ENCODE peak calls at places on chromosomes 11 and 22, in eight cellular contexts. One of them, this sample, is unnamed.

GRCh38 chr11:117426297-117426685 is 98.6 kb downstream of the CEP164 start:
- DNase-seq in H9: peak
- DNase-seq in SK-N-SH: peak
- DNase-seq in K562: peak
- DNase-seq in fibroblast of lung: peak
- DNase-seq in PC-3: peak
- DNase-seq in mammary epithelial cell: peak
- DNase-seq in mesenchymal stem cell: peak
- DNase-seq in this sample: peak

GRCh38 chr11:20754957-20755356 is 85.6 kb downstream of the NELL1 start:
- DNase-seq in SK-N-SH: peak
- DNase-seq in mesenchymal stem cell: no peak
- DNase-seq in PC-3: no peak
- DNase-seq in K562: peak
- DNase-seq in mammary epithelial cell: peak
- DNase-seq in H9: peak
- DNase-seq in fibroblast of lung: no peak
- DNase-seq in this sample: peak

GRCh38 chr11:64102005-64102738 is 63.7 kb downstream of the MACROD1 start:
- DNase-seq in SK-N-SH: peak
- DNase-seq in fibroblast of lung: no peak
- DNase-seq in mammary epithelial cell: no peak
- DNase-seq in mesenchymal stem cell: no peak
- DNase-seq in H9: no peak
- DNase-seq in K562: no peak
- DNase-seq in PC-3: no peak
- DNase-seq in this sample: no peak

GRCh38 chr22:41425704-41426365 is 20.8 kb downstream of the TOB2 start:
- DNase-seq in H9: no peak
- DNase-seq in SK-N-SH: no peak
- DNase-seq in K562: no peak
- DNase-seq in mammary epithelial cell: peak
- DNase-seq in mesenchymal stem cell: no peak
- DNase-seq in fibroblast of lung: no peak
- DNase-seq in PC-3: no peak
- DNase-seq in this sample: no peak

GRCh38 chr11:83923961-83924360 is 637.8 kb upstream of the CCDC90B start:
- DNase-seq in K562: no peak
- DNase-seq in PC-3: no peak
- DNase-seq in H9: no peak
- DNase-seq in fibroblast of lung: no peak
- DNase-seq in SK-N-SH: no peak
- DNase-seq in mammary epithelial cell: no peak
- DNase-seq in mesenchymal stem cell: no peak
- DNase-seq in this sample: no peak

GRCh38 chr11:2889399-2890273 is 4.1 kb upstream of the CDKN1C start:
- DNase-seq in SK-N-SH: no peak
- DNase-seq in K562: no peak
- DNase-seq in H9: no peak
- DNase-seq in mesenchymal stem cell: no peak
- DNase-seq in fibroblast of lung: no peak
- DNase-seq in PC-3: no peak
- DNase-seq in mammary epithelial cell: no peak
- DNase-seq in this sample: no peak

GRCh38 chr11:120384476-120384875 is 48.3 kb downstream of the ARHGEF12 start:
- DNase-seq in mesenchymal stem cell: no peak
- DNase-seq in H9: no peak
- DNase-seq in mammary epithelial cell: no peak
- DNase-seq in PC-3: no peak
- DNase-seq in fibroblast of lung: no peak
- DNase-seq in K562: no peak
- DNase-seq in SK-N-SH: peak
- DNase-seq in this sample: no peak

GRCh38 chr11:108069947-108070346 is 51.4 kb upstream of the ACAT1 start:
- DNase-seq in PC-3: no peak
- DNase-seq in mammary epithelial cell: peak
- DNase-seq in fibroblast of lung: peak
- DNase-seq in mesenchymal stem cell: peak
- DNase-seq in H9: no peak
- DNase-seq in SK-N-SH: no peak
- DNase-seq in K562: no peak
- DNase-seq in this sample: no peak

GRCh38 chr11:19474954-19475811 is 234.4 kb upstream of the E2F8 start:
- DNase-seq in SK-N-SH: peak
- DNase-seq in PC-3: no peak
- DNase-seq in mesenchymal stem cell: no peak
- DNase-seq in fibroblast of lung: no peak
- DNase-seq in H9: no peak
- DNase-seq in K562: no peak
- DNase-seq in mammary epithelial cell: no peak
- DNase-seq in this sample: peak

GRCh38 chr11:73591050-73591449 is 6.9 kb downstream of the FAM168A start:
- DNase-seq in K562: no peak
- DNase-seq in PC-3: no peak
- DNase-seq in mesenchymal stem cell: no peak
- DNase-seq in fibroblast of lung: no peak
- DNase-seq in SK-N-SH: no peak
- DNase-seq in H9: no peak
- DNase-seq in mammary epithelial cell: no peak
- DNase-seq in this sample: no peak

GRCh38 chr11:92224394-92225205 is at the start of gene FAT3:
- DNase-seq in fibroblast of lung: peak
- DNase-seq in PC-3: no peak
- DNase-seq in SK-N-SH: peak
- DNase-seq in mammary epithelial cell: peak
- DNase-seq in K562: no peak
- DNase-seq in mesenchymal stem cell: peak
- DNase-seq in H9: peak
- DNase-seq in this sample: no peak
- H3K9ac ChIP-seq in fibroblast of lung: peak
- H3K9ac ChIP-seq in PC-3: no peak
- H3K9ac ChIP-seq in SK-N-SH: peak
- H3K9ac ChIP-seq in mammary epithelial cell: no peak
- H3K9ac ChIP-seq in K562: no peak
- H3K9ac ChIP-seq in mesenchymal stem cell: peak
- H3K9ac ChIP-seq in H9: peak
- H3K9ac ChIP-seq in this sample: no peak

DNA sequence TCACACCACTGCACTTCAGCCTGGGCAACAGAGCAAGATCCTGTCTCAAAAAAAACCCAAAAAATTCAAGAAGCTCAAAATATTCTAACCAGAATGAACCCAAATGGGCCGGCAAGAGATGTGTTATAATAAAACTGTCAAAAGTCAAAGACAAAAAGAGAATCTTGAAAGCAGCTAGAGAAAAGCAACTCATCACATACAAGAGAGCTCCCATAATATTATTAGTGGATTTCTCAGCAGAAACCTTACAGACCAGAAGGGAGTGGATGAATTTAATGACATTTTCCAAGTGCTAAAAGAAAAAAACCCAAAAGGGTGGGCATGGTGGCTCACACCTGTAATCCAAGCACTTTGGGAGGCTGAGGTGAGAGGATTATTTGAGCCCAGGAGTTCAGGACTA is 22.9 kb upstream of the HORMAD2 start:
- DNase-seq in mesenchymal stem cell: no peak
- DNase-seq in K562: no peak
- DNase-seq in mammary epithelial cell: no peak
- DNase-seq in SK-N-SH: no peak
- DNase-seq in H9: no peak
- DNase-seq in fibroblast of lung: no peak
- DNase-seq in PC-3: no peak
- DNase-seq in this sample: no peak
- H3K4me2 ChIP-seq in mesenchymal stem cell: no peak
- H3K4me2 ChIP-seq in K562: no peak
- H3K4me2 ChIP-seq in mammary epithelial cell: no peak
- H3K4me2 ChIP-seq in SK-N-SH: no peak
- H3K4me2 ChIP-seq in H9: no peak
- H3K4me2 ChIP-seq in fibroblast of lung: no peak
- H3K4me2 ChIP-seq in PC-3: no peak
- H3K4me2 ChIP-seq in this sample: no peak

GRCh38 chr11:62789576-62789975 is 2.2 kb downstream of the TMEM223 start:
- DNase-seq in SK-N-SH: no peak
- DNase-seq in H9: no peak
- DNase-seq in mesenchymal stem cell: no peak
- DNase-seq in K562: no peak
- DNase-seq in mammary epithelial cell: no peak
- DNase-seq in PC-3: no peak
- DNase-seq in fibroblast of lung: no peak
- DNase-seq in this sample: no peak
- H3K9ac ChIP-seq in SK-N-SH: no peak
- H3K9ac ChIP-seq in H9: no peak
- H3K9ac ChIP-seq in mesenchymal stem cell: peak
- H3K9ac ChIP-seq in K562: peak
- H3K9ac ChIP-seq in mammary epithelial cell: no peak
- H3K9ac ChIP-seq in PC-3: no peak
- H3K9ac ChIP-seq in fibroblast of lung: no peak
- H3K9ac ChIP-seq in this sample: peak

GRCh38 chr22:49848690-49849160 is 4.9 kb upstream of the ZBED4 start:
- DNase-seq in K562: no peak
- DNase-seq in mesenchymal stem cell: no peak
- DNase-seq in H9: no peak
- DNase-seq in SK-N-SH: peak
- DNase-seq in mammary epithelial cell: no peak
- DNase-seq in fibroblast of lung: no peak
- DNase-seq in PC-3: no peak
- DNase-seq in this sample: no peak
- H3K4me2 ChIP-seq in K562: no peak
- H3K4me2 ChIP-seq in mesenchymal stem cell: peak
- H3K4me2 ChIP-seq in H9: peak
- H3K4me2 ChIP-seq in SK-N-SH: peak
- H3K4me2 ChIP-seq in mammary epithelial cell: peak
- H3K4me2 ChIP-seq in fibroblast of lung: peak
- H3K4me2 ChIP-seq in PC-3: peak
- H3K4me2 ChIP-seq in this sample: no peak

GRCh38 chr22:44313385-44314006 is 745 bp upstream of the SHISAL1 start:
- DNase-seq in mesenchymal stem cell: no peak
- DNase-seq in mammary epithelial cell: no peak
- DNase-seq in H9: no peak
- DNase-seq in fibroblast of lung: no peak
- DNase-seq in K562: no peak
- DNase-seq in SK-N-SH: no peak
- DNase-seq in PC-3: no peak
- DNase-seq in this sample: no peak

GRCh38 chr22:44312766-44313165 is at the start of gene SHISAL1:
- DNase-seq in K562: no peak
- DNase-seq in H9: no peak
- DNase-seq in PC-3: peak
- DNase-seq in fibroblast of lung: no peak
- DNase-seq in mammary epithelial cell: peak
- DNase-seq in mesenchymal stem cell: peak
- DNase-seq in SK-N-SH: no peak
- DNase-seq in this sample: no peak

GRCh38 chr22:44309647-44310046 is 3.1 kb downstream of the SHISAL1 start:
- DNase-seq in fibroblast of lung: peak
- DNase-seq in mammary epithelial cell: no peak
- DNase-seq in H9: no peak
- DNase-seq in PC-3: no peak
- DNase-seq in mesenchymal stem cell: peak
- DNase-seq in SK-N-SH: no peak
- DNase-seq in K562: no peak
- DNase-seq in this sample: no peak

GRCh38 chr22:44311104-44311854 is 1.5 kb downstream of the SHISAL1 start:
- DNase-seq in SK-N-SH: no peak
- DNase-seq in K562: peak
- DNase-seq in fibroblast of lung: no peak
- DNase-seq in H9: no peak
- DNase-seq in PC-3: no peak
- DNase-seq in mesenchymal stem cell: no peak
- DNase-seq in mammary epithelial cell: no peak
- DNase-seq in this sample: no peak

GRCh38 chr22:44311855-44312170 is 938 bp downstream of the SHISAL1 start:
- DNase-seq in K562: no peak
- DNase-seq in fibroblast of lung: peak
- DNase-seq in mammary epithelial cell: peak
- DNase-seq in SK-N-SH: no peak
- DNase-seq in H9: no peak
- DNase-seq in PC-3: no peak
- DNase-seq in mesenchymal stem cell: peak
- DNase-seq in this sample: no peak
- H3K9ac ChIP-seq in K562: no peak
- H3K9ac ChIP-seq in fibroblast of lung: no peak
- H3K9ac ChIP-seq in mammary epithelial cell: no peak
- H3K9ac ChIP-seq in SK-N-SH: peak
- H3K9ac ChIP-seq in H9: no peak
- H3K9ac ChIP-seq in PC-3: no peak
- H3K9ac ChIP-seq in mesenchymal stem cell: peak
- H3K9ac ChIP-seq in this sample: no peak

GRCh38 chr22:35904332-35904692 is 124.3 kb downstream of the RBFOX2 start:
- DNase-seq in fibroblast of lung: no peak
- DNase-seq in H9: no peak
- DNase-seq in K562: no peak
- DNase-seq in mesenchymal stem cell: no peak
- DNase-seq in mammary epithelial cell: no peak
- DNase-seq in PC-3: no peak
- DNase-seq in SK-N-SH: no peak
- DNase-seq in this sample: no peak
- H3K4me2 ChIP-seq in fibroblast of lung: no peak
- H3K4me2 ChIP-seq in H9: no peak
- H3K4me2 ChIP-seq in K562: no peak
- H3K4me2 ChIP-seq in mesenchymal stem cell: no peak
- H3K4me2 ChIP-seq in mammary epithelial cell: no peak
- H3K4me2 ChIP-seq in PC-3: no peak
- H3K4me2 ChIP-seq in SK-N-SH: no peak
- H3K4me2 ChIP-seq in this sample: no peak

This sample was measured in Karpas-422.